ENCODE peak calls at places on chromosomes 16 and 17, in seven cellular contexts. Y is Peyer's patch, H is OCI-LY7, U is body of pancreas, K is HCT116, B is transverse colon, W is IMR-90. T is an unnamed sample.

GRCh38 chr17:20273741-20274500 is 193.4 kb downstream of the LGALS9B start:
- DNase-seq in Y (no peak), H (no peak), U (no peak), K (no peak), B (no peak), W (no peak), T (no peak)

GRCh38 chr16:21211486-21211885 is at the start of gene ZP2:
- DNase-seq in Y (no peak), H (no peak), U (no peak), K (no peak), B (no peak), W (no peak), T (no peak)

GRCh38 chr17:44601574-44602372 is 44.5 kb downstream of the FZD2 start:
- DNase-seq in Y (no peak), H (no peak), U (no peak), K (no peak), B (no peak), W (peak; percentile 60), T (no peak)

GRCh38 chr16:24700549-24701392 is 28.7 kb upstream of the TNRC6A start:
- DNase-seq in Y (peak; percentile 18), H (no peak), U (peak; percentile 86), K (peak; percentile 89), B (peak; percentile 60), W (peak; percentile 98), T (no peak)

GRCh38 chr17:73786286-73786743 is 142.1 kb upstream of the SDK2 start:
- DNase-seq in Y (no peak), H (no peak), U (no peak), K (no peak), B (peak; percentile 79), W (no peak), T (no peak)

GRCh38 chr17:76548378-76549214 is 8.8 kb downstream of the PRCD start:
- DNase-seq in Y (no peak), H (no peak), U (no peak), K (no peak), B (no peak), W (no peak), T (no peak)

GRCh38 chr16:58464916-58465731 is 34.8 kb upstream of the NDRG4 start:
- DNase-seq in Y (no peak), H (no peak), U (no peak), K (no peak), B (no peak), W (no peak), T (no peak)

GRCh38 chr16:4898811-4899473 is 38.0 kb downstream of the PPL start:
- DNase-seq in Y (no peak), H (no peak), U (no peak), K (no peak), B (no peak), W (no peak), T (no peak)

GRCh38 chr17:44775838-44776621 is 17.2 kb downstream of the ADAM11 start:
- DNase-seq in Y (no peak), H (no peak), U (peak; percentile 47), K (no peak), B (no peak), W (no peak), T (no peak)

GRCh38 chr16:1884889-1885288 is 12.9 kb upstream of the MEIOB start:
- DNase-seq in Y (no peak), H (no peak), U (no peak), K (no peak), B (no peak), W (no peak), T (no peak)

GRCh38 chr16:4664538-4665418 is 28.6 kb upstream of the NUDT16L1 start:
- DNase-seq in Y (peak; percentile 74), H (no peak), U (peak; percentile 56), K (no peak), B (peak; percentile 73), W (no peak), T (no peak)

GRCh38 chr17:83143817-83144231 is 64.4 kb downstream of the METRNL start:
- DNase-seq in Y (no peak), H (no peak), U (no peak), K (no peak), B (no peak), W (no peak), T (no peak)

GRCh38 chr17:40937384-40937819 is at the start of gene KRT23:
- DNase-seq in Y (no peak), H (no peak), U (peak; percentile 29), K (no peak), B (no peak), W (no peak), T (no peak)

GRCh38 chr17:1709403-1709891 is 730 bp downstream of the TLCD2 start:
- DNase-seq in Y (no peak), H (no peak), U (no peak), K (no peak), B (no peak), W (no peak), T (no peak)

GRCh38 chr17:1712271-1712670 is 2.1 kb upstream of the TLCD2 start:
- DNase-seq in Y (no peak), H (no peak), U (no peak), K (no peak), B (no peak), W (no peak), T (no peak)

GRCh38 chr17:1711804-1712203 is 1.6 kb upstream of the TLCD2 start:
- DNase-seq in Y (no peak), H (no peak), U (no peak), K (no peak), B (no peak), W (no peak), T (no peak)

GRCh38 chr17:1709971-1710806 is at the start of gene TLCD2:
- DNase-seq in Y (no peak), H (no peak), U (peak; percentile 70), K (peak; percentile 36), B (peak; percentile 94), W (peak; percentile 65), T (no peak)

DNA sequence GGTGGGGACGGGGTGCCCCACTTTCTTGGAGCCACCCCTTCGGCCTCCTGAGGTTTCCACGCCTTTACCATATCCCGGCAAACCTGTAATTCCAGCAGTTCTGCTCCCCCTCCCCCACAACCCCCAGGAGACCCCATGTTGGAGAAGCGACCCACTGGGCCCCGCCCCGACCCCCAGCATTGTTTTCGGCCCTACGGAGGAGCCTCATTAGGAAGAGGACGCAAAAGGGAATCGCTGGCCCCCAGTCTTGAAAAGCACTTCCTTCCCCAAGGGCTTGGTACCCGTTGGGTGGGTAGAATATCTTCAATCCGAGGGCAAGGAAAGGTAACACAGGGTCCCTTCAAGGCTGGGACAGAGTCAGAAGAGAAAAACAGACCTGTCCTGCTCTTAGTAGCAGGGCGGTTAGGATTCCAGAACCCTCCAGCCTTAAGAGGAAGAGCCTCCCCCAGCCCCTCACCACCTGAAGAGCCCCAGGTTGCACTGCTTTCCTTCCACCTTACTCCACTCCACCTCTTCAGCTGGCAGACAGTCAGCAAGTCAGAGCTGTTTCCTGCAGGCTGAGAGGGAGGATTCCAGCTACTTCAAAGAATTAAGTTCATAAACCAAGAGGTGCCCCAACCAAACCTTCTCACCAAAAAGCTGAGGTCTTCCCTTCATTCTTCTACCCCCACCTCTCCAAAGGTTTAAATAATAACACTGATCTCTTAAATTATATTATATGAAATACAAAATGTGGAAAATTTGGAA is 803 bp upstream of the TLCD2 start:
- DNase-seq in Y (no peak), H (no peak), U (no peak), K (no peak), B (no peak), W (no peak), T (no peak)
- H3K27ac ChIP-seq in Y (no peak overlapping the region), H (no peak overlapping the region), U (peak overlapping the region; percentile 49), K (peak overlapping the region; percentile 55), B (peak overlapping the region; percentile 98), W (peak overlapping the region; percentile 28), T (no peak overlapping the region)

DNA sequence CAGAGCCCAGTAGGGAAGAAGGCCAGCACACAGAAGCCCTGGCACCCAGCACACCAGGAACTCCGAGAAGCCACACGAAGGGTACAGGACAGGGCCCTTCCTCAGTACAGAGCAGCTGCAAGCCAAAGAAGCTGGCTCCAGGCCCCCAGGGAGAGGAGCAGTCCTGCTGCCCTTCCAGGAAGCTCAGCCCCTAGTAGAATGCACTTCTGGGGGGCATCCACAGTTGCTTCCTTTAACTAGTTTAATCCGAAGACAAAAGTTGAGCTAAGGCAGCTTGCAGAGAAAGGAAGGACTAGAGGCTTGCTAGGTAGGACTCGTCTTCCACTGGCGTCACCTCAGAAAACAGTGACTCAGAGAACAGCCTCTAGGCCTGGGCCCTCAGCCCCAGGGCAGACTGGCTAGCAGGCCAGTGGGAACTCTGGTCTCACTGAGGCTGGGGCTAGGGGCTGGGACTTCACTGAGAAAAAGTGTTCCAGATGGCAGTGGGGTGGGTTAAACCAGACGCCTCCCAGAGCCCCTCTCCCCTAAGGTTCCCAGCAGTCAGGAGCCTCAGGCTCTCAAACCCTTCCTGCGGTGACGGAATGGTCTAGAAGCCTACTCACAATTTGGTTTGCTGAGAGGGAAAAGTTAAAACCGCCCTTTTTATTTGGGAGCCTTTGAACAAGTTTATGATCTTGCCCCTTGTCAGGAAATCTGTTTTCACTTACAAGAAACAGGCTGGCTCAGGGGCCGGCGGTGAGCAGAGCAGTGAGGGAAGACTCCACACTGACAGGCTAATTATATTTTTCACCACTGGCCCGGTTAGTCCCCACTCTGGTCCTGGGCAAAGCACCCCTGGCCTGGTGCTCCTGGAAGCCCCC is 41.4 kb downstream of the ACTG1 start:
- DNase-seq in Y (no peak), H (no peak), U (no peak), K (no peak), B (no peak), W (peak; percentile 30), T (no peak)
- H3K4me1 ChIP-seq in Y (no peaks in the 10 kb centered on the region), H (peaks cover 7% of the 10 kb centered on the region), U (peaks cover 31% of the 10 kb centered on the region), K (peaks cover 6% of the 10 kb centered on the region), B (no peaks in the 10 kb centered on the region), W (no peaks in the 10 kb centered on the region), T (peaks cover 2% of the 10 kb centered on the region)

GRCh38 chr17:70208080-70208794 is 38.9 kb downstream of the KCNJ2 start:
- DNase-seq in Y (no peak), H (no peak), U (no peak), K (no peak), B (no peak), W (no peak), T (no peak)
- H3K9me3 ChIP-seq in Y (no peaks in the 10 kb centered on the region), H (no peaks in the 10 kb centered on the region), U (no peaks in the 10 kb centered on the region), K (peaks cover 9% of the 10 kb centered on the region), B (no peaks in the 10 kb centered on the region), W (no peaks in the 10 kb centered on the region), T (no peaks in the 10 kb centered on the region)

GRCh38 chr16:84085271-84085667 is 31.5 kb downstream of the MBTPS1 start:
- DNase-seq in Y (no peak), H (no peak), U (no peak), K (no peak), B (no peak), W (no peak), T (no peak)

GRCh38 chr16:84084570-84085270 is 32.0 kb downstream of the MBTPS1 start:
- DNase-seq in Y (peak; percentile 57), H (peak; percentile 86), U (peak; percentile 80), K (peak; percentile 64), B (peak; percentile 74), W (peak; percentile 65), T (peak; percentile 67)

GRCh38 chr16:84086357-84086756 is 30.4 kb downstream of the MBTPS1 start:
- DNase-seq in Y (no peak), H (no peak), U (no peak), K (no peak), B (no peak), W (no peak), T (no peak)

GRCh38 chr16:84086996-84087395 is 29.7 kb downstream of the MBTPS1 start:
- DNase-seq in Y (no peak), H (no peak), U (no peak), K (no peak), B (no peak), W (no peak), T (no peak)

DNA sequence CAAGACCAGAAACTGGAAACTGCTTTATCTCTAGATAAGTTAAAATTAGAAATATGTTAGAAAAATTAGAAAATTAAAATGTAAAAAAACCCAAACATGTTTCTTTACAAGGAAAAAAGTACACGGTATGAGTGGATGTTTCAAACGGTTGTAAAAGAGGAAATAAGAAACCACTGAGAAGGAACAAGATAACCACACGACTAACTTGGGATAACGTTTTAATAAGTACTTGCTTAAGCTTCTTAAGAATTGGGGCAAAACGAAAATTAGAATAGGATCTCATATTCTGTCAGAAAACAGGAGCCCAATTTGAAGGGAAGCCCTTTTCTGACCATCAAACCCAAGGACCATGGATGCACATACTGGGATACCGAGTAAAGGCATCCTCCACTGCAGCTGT is 31.0 kb downstream of the MBTPS1 start:
- DNase-seq in Y (no peak), H (peak; percentile 54), U (no peak), K (no peak), B (no peak), W (no peak), T (no peak)
- H3K27ac ChIP-seq in Y (no peak overlapping the region), H (peak overlapping the region; percentile 66), U (no peak overlapping the region), K (no peak overlapping the region), B (no peak overlapping the region), W (no peak overlapping the region), T (no peak overlapping the region)